ENCODE peak calls at places on chromosomes 12 and 14, in five cellular contexts. A is GM20000, J is astrocyte of the spinal cord, F is colonic mucosa, I is endothelial cell. Y is an unnamed sample.

GRCh38 chr12:18723752-18724151 is 14.1 kb downstream of the PLCZ1 start:
- DNase-seq in A (no peak), J (peak; percentile 61), F (no peak), I (no peak), Y (no peak)

GRCh38 chr12:14239350-14239934 is 126.0 kb upstream of the ATF7IP start:
- DNase-seq in A (peak; percentile 51), J (peak; percentile 24), F (peak; percentile 52), I (no peak), Y (peak; percentile 47)

GRCh38 chr12:54306925-54307731 is 6.3 kb upstream of the NFE2 start:
- DNase-seq in A (no peak), J (no peak), F (peak; percentile 98), I (no peak), Y (no peak)

GRCh38 chr14:42112108-42112507 is 505.4 kb downstream of the LRFN5 start:
- DNase-seq in A (no peak), J (peak; percentile 35), F (no peak), I (no peak), Y (no peak)

GRCh38 chr12:57479376-57480115 is at the start of gene ARHGAP9:
- DNase-seq in A (peak; percentile 78), J (no peak), F (no peak), I (no peak), Y (peak; percentile 69)

GRCh38 chr14:97640031-97640430 is 842.8 kb downstream of the VRK1 start:
- DNase-seq in A (no peak), J (no peak), F (no peak), I (no peak), Y (no peak)

GRCh38 chr12:108907861-108908302 is 28.0 kb downstream of the DAO start:
- DNase-seq in A (no peak), J (no peak), F (no peak), I (no peak), Y (no peak)

GRCh38 chr12:108826115-108826806 is 31.1 kb downstream of the SSH1 start:
- DNase-seq in A (peak; percentile 47), J (peak; percentile 99), F (peak; percentile 46), I (peak; percentile 39), Y (peak; percentile 49)

GRCh38 chr14:69606258-69606657 is 5.1 kb upstream of the SUSD6 start:
- DNase-seq in A (no peak), J (no peak), F (peak; percentile 70), I (no peak), Y (no peak)

GRCh38 chr12:51419473-51420228 is 5.0 kb upstream of the SLC4A8 start:
- DNase-seq in A (no peak), J (no peak), F (no peak), I (no peak), Y (no peak)
- TF ChIP-seq CTCF in A (no peak), J (peak; percentile 11), F (no peak), I (no peak), Y (no peak)

DNA sequence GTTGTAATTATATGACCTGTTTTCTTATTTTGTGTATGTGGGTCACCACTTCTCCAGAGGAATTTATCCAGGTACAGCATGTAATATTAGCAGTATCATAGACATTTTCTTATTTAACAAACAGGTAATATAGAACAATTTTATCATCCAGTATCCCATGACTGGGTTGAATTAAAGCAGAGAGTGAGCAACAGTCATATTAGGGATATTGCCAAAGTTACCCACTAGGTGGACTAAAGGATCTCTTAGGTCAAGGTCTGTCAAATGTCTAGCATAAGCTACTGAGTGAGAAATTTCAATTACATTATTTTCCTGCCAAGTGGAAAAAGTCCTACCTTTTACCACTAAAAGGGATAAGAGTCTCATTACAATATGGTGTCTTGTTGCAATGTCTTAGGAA is 62.1 kb upstream of the TRIM9 start:
- DNase-seq in A (peak; percentile 22), J (no peak), F (no peak), I (no peak), Y (no peak)
- TF ChIP-seq CTCF in A (no peak), J (peak; percentile 34), F (no peak), I (peak; percentile 58), Y (peak; percentile 36)

DNA sequence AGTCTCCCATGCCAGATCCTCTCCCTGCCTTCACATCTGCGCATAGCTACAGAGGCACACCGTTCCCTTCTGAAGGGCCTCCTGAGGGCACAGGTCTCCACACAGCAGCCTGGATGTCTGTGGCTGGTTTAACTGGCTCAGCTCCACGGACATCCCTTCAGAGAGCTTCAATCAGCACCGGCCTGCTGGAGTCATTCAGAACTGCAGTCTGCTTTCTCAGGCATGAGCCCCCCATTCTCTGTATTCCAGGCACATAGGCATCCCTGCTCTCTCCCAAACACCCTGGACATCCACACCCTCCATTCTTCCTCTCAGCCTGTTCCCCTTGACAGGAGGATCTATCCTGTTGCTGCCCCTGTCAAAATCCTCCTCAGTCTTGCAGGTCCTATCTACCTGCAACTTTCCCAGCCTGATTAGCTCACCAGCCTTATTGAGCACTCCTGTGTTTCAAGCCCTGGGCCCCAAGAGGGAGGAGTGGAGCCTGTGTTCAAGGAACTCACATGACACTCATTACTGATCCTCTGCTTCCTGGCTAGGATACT is 2.9 kb upstream of the DHRS2 start:
- DNase-seq in A (no peak), J (no peak), F (no peak), I (peak; percentile 16), Y (peak; percentile 12)
- TF ChIP-seq CTCF in A (no peak), J (no peak), F (no peak), I (peak; percentile 4), Y (no peak)

DNA sequence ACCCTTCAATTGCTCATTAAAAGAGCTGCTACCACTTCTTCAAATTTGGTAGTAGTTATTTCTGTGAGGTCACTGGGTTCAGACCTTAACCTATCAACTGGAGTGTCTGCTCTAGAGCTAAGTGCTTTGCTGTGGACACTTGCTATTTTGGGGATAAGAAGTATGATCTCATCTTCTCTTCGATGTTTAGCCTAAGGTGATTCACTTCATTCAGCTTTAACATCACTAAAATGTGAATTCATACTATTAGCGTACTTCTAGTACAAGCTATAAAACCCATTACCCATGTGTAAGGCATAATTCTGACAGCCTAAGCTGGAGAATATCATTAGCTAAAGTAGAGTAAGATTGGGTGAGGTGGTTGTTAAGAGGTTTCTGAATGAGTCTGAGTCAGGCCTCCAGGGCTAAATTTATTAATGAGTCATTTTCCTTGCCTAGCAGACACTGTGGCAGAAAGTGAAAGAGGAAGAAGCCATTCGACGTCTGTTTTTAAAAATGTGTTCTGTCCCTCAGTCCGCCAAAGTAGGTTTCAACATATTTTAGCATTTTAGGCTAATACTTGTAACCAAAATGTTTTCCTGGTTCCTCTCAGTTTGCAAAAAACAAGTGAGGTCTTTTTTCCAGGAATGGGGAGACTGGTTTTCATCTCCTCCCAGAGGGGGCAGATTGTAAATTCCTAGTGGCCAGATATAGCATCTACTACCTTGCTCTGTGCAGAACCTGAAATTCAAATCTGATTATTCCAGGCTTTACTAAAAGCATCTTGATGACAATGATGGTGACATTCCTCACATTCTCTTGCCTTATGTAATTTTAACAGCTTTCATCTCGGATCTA is 103.6 kb downstream of the SSPN start:
- DNase-seq in A (peak; percentile 83), J (peak; percentile 89), F (no peak), I (no peak), Y (peak; percentile 79)
- TF ChIP-seq CTCF in A (no peak), J (peak; percentile 35), F (no peak), I (no peak), Y (no peak)

Y was measured in GM10248.